ENCODE peak calls at places on chromosomes 2 and 18, in five cellular contexts. U is neural progenitor cell, J is A549, Y is left ventricle myocardium inferior, H is uterus. N is an unnamed sample.

GRCh38 chr2:237435844-237436590 is 22.1 kb upstream of the COL6A3 start:
- DNase-seq in U (no peak), J (no peak), Y (no peak), H (peak), N (no peak)

GRCh38 chr2:101106453-101107181 is 44.6 kb downstream of the TBC1D8 start:
- DNase-seq in U (no peak), J (no peak), Y (no peak), H (no peak), N (no peak)

GRCh38 chr2:163794635-163795034 is 58.8 kb upstream of the FIGN start:
- DNase-seq in U (no peak), J (no peak), Y (no peak), H (no peak), N (no peak)

GRCh38 chr2:132547089-132547687 is 122.8 kb downstream of the LYPD1 start:
- DNase-seq in U (peak), J (peak), Y (peak), H (no peak), N (no peak)

GRCh38 chr2:237154050-237154638 is 68.5 kb downstream of the COPS8 start:
- DNase-seq in U (peak), J (peak), Y (no peak), H (no peak), N (no peak)

GRCh38 chr2:101957036-101957435 is 34.7 kb upstream of the IL1R2 start:
- DNase-seq in U (no peak), J (no peak), Y (no peak), H (no peak), N (no peak)

GRCh38 chr2:209977386-209978239 is 24.8 kb upstream of the RPE start:
- DNase-seq in U (peak), J (peak), Y (no peak), H (no peak), N (no peak)

GRCh38 chr2:105912081-105912480 is 167.4 kb downstream of the NCK2 start:
- DNase-seq in U (no peak), J (no peak), Y (no peak), H (no peak), N (no peak)

GRCh38 chr2:200159366-200159720 is 147.2 kb upstream of the SPATS2L start:
- DNase-seq in U (no peak), J (no peak), Y (no peak), H (no peak), N (no peak)

DNA sequence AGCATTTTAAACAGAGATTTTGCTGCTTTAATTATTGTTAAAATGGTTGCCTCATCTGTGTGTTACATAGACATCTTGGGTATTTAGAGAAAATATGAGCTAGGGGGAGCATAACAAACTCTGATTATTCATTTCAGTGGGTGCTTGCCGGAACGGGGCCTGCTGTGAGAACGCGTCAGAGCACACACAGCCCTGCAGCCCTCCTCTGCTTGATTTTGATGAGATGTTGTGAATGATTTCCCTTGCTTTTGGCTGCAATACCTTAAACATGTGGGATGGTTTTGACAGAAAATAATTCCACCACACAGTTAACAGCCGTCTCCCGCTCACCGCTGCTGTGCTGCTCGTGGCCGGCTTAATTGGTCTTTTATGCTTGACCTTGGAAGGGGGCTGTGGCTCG is 50.0 kb upstream of the TXNDC2 start:
- DNase-seq in U (no peak), J (no peak), Y (no peak), H (no peak), N (no peak)
- H3K4me3 ChIP-seq in U (no peak), J (no peak), Y (no peak), H (no peak), N (no peak)

DNA sequence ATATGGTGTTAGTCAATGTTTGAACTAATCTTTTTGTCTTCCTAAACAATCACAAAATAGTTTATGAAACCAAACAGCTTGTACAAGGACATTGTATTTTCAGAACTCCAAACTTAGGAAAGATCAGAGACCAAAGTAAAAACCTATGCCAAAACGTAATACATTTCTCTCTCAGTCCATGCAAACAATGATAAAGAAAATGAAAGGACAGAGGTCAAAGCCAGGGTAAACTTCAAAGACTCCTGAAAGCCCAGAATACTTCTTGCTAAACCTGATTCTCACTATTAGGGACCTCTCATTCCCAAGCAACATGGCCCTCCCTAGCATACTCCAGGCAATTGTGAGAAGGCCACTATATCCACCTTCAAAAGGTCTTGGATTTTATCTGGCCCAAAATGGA is 105.1 kb upstream of the GALNT5 start:
- DNase-seq in U (no peak), J (no peak), Y (no peak), H (no peak), N (no peak)
- H3K4me3 ChIP-seq in U (no peak), J (no peak), Y (no peak), H (no peak), N (no peak)

DNA sequence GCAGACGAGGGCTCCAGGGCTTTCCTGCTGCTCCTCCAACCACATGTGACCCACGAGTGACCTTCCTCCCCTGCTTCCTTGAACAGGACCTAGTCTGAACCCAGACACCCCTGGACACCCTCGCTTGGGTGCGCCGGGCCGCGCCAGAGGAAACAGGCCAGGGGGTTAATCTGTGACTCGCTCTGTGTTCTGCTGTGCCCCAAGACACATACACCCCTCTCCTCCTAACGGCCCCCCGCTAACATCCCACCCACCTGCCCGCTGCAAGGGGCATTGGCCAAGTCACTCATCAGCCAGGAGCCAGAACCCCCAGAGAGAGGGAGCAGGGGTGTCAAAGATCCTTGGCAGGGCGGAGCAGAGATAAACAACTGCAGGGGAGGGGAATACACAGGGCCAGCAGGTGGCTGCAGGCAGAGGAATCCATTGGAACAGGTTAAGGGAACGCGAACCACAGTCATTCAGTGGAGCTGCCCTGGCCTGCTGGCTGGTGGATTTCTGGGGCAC is 38.1 kb downstream of the TNS1 start:
- DNase-seq in U (peak), J (no peak), Y (no peak), H (no peak), N (no peak)
- H3K4me3 ChIP-seq in U (no peak), J (no peak), Y (peak), H (no peak), N (no peak)

DNA sequence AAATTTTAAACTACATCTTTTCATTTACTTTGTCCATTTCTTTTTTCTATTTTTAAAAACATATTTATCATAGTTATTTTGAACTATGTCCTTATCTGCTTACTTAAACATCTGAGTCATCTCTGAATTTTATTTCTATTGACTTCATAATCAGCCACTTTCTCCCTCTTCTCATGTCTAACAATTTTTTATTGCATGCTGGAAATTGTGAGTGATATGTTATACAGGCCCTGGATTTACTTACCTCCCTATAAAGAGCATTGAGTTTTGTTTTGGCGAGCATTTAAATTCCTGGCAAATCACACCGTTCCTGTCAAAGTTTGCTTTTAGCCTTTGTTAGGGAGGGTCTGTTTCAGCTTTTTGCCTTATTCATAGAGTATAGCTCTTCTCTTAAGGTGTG is 39.3 kb downstream of the KCNIP3 start:
- DNase-seq in U (no peak), J (no peak), Y (no peak), H (no peak), N (no peak)
- H3K4me3 ChIP-seq in U (no peak), J (no peak), Y (no peak), H (no peak), N (no peak)

DNA sequence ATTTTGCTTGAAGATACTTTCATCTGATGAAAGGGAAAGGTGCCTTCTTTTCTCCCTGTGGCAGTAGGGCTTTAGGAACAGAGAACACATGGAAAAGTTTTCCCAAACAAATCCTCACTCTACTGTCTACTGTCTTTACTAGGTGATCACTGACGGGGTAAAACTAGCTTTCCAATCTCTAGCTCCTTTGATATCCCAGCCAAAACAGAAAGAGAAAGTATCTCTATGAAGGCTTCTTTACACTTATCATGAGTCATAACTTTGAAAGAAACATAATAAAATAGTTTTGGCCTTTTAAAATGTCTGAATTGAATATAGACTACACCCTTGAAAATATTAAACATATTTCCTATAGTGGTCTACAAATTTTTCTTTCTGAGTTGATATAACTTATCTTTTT is 214.5 kb downstream of the DSEL start:
- DNase-seq in U (no peak), J (no peak), Y (no peak), H (no peak), N (no peak)
- H3K4me3 ChIP-seq in U (no peak), J (no peak), Y (no peak), H (no peak), N (no peak)

DNA sequence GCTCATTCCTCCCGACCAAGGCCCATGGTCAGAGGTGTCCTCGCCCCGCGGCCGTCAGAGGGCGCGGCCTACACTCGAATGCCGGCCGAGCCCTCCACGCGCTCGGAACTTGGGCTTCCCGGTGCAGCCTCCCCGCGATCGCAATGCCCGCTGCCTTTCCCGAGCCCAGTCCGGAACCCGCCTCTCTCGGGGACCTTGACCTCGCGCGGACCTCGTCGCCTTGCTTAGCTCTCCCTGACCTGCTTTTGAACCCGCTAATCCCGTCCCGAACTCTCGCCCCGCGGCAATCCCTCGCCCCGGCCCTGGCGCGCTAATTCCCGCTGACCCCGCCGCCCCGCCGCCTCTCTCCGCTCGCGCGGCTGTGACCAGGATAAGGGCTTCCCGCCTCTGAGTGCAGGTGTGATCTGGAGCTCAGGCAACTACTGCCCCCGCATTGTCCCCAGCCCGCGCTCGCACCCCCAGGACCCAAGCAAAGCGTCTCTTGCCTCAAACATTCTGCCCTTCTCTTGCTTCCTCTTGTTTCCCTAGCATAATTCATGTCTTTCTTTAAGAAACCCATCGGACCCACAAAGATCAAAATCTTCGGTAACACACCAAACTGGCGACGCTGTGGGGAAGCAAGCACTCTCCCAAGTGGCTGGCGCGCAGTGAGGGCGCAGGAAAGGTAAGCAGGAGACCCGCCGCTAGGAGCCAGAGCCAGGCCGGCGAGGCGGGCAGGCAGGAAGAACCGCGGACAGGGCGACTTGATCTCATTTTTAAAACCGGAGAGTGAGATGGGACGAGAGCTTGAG is 46.6 kb upstream of the ATP6V1B1 start:
- DNase-seq in U (peak), J (no peak), Y (no peak), H (no peak), N (no peak)
- H3K4me3 ChIP-seq in U (no peak), J (no peak), Y (peak), H (no peak), N (peak)

GRCh38 chr2:69163556-69163955 is 150.6 kb downstream of the ANTXR1 start:
- DNase-seq in U (no peak), J (no peak), Y (no peak), H (no peak), N (no peak)
- H3K4me3 ChIP-seq in U (no peak), J (no peak), Y (no peak), H (no peak), N (no peak)

GRCh38 chr2:224958466-224958857 is 83.8 kb downstream of the DOCK10 start:
- DNase-seq in U (peak), J (no peak), Y (no peak), H (no peak), N (no peak)

GRCh38 chr2:224957540-224958465 is 84.5 kb downstream of the DOCK10 start:
- DNase-seq in U (no peak), J (no peak), Y (no peak), H (no peak), N (no peak)

GRCh38 chr2:224954980-224955379 is 87.3 kb downstream of the DOCK10 start:
- DNase-seq in U (no peak), J (no peak), Y (no peak), H (no peak), N (no peak)

GRCh38 chr2:224956706-224957105 is 85.6 kb downstream of the DOCK10 start:
- DNase-seq in U (no peak), J (no peak), Y (no peak), H (no peak), N (no peak)

GRCh38 chr2:224958873-224959272 is 83.4 kb downstream of the DOCK10 start:
- DNase-seq in U (no peak), J (no peak), Y (no peak), H (no peak), N (no peak)
- H3K4me3 ChIP-seq in U (no peak), J (no peak), Y (no peak), H (no peak), N (no peak)

GRCh38 chr2:119157850-119158511 is 570 bp downstream of the C1QL2 start:
- DNase-seq in U (peak), J (no peak), Y (no peak), H (no peak), N (no peak)
- H3K4me3 ChIP-seq in U (peak), J (peak), Y (peak), H (no peak), N (no peak)

N was measured in esophagus squamous epithelium.